ENCODE peak calls at places on chromosome 6, in ten cellular contexts. H is BE2C, Z is neural crest cell, R is astrocyte of the spinal cord, K is heart right ventricle, N is K562, D is kidney epithelial cell, I is psoas muscle, T is RWPE2, Y is upper lobe of right lung. W is an unnamed sample.

GRCh38 chr6:20826378-20826777 is 292.1 kb downstream of the CDKAL1 start:
- DNase-seq in K (no peak), I (no peak), H (no peak), Z (no peak), D (no peak), Y (no peak), T (no peak), N (peak; percentile 38), R (peak; percentile 54), W (no peak)

GRCh38 chr6:56816393-56816792 is 138.5 kb upstream of the BEND6 start:
- DNase-seq in D (no peak), T (no peak), R (no peak), H (no peak), Z (no peak), I (no peak), Y (no peak), K (no peak), N (no peak), W (no peak)

GRCh38 chr6:53048431-53049195 is 16.6 kb upstream of the FBXO9 start:
- DNase-seq in K (no peak), T (no peak), N (no peak), I (no peak), Y (no peak), R (peak; percentile 91), D (no peak), Z (no peak), H (no peak), W (no peak)

GRCh38 chr6:130720076-130720475 is 107.1 kb upstream of the SMLR1 start:
- DNase-seq in N (no peak), I (no peak), T (no peak), K (no peak), D (no peak), H (no peak), Y (no peak), R (no peak), Z (no peak), W (no peak)

GRCh38 chr6:54579011-54579410 is 267.6 kb upstream of the FAM83B start:
- DNase-seq in R (no peak), K (no peak), I (no peak), N (no peak), T (no peak), Y (no peak), H (no peak), D (peak; percentile 43), Z (peak; percentile 1), W (no peak)

GRCh38 chr6:51489133-51489532 is 598.3 kb downstream of the PKHD1 start:
- DNase-seq in D (no peak), I (no peak), H (peak; percentile 19), Z (no peak), N (no peak), K (no peak), T (no peak), Y (no peak), R (no peak), W (no peak)

GRCh38 chr6:21270501-21271290 is 322.9 kb upstream of the SOX4 start:
- DNase-seq in R (no peak), D (no peak), Z (no peak), Y (no peak), H (no peak), K (no peak), I (no peak), N (no peak), T (no peak), W (no peak)

GRCh38 chr6:10350720-10351119 is 64.2 kb downstream of the TFAP2A start:
- DNase-seq in I (no peak), R (no peak), T (no peak), Z (no peak), H (no peak), K (no peak), Y (no peak), N (no peak), D (no peak), W (no peak)

GRCh38 chr6:135759831-135760230 is 91.7 kb upstream of the PDE7B start:
- DNase-seq in Y (no peak), D (no peak), T (no peak), Z (no peak), K (no peak), H (no peak), R (peak; percentile 35), I (no peak), N (no peak), W (no peak)

GRCh38 chr6:97947841-97948240 is 664.8 kb upstream of the MMS22L start:
- DNase-seq in I (no peak), Z (no peak), R (peak; percentile 87), K (peak; percentile 58), H (peak; percentile 19), T (peak; percentile 89), N (no peak), D (peak; percentile 95), Y (no peak), W (no peak)

GRCh38 chr6:6251555-6252280 is 68.7 kb downstream of the F13A1 start:
- DNase-seq in N (no peak), Y (no peak), K (no peak), Z (no peak), T (no peak), I (no peak), H (no peak), D (no peak), R (no peak), W (no peak)

GRCh38 chr6:108570518-108570917 is 9.8 kb downstream of the FOXO3 start:
- DNase-seq in N (no peak), Y (no peak), T (no peak), Z (no peak), D (no peak), R (peak; percentile 40), H (no peak), I (no peak), K (no peak), W (no peak)
- TF ChIP-seq CTCF in N (peak; percentile 24), Y (no peak), T (peak; percentile 17), Z (no peak), D (peak; percentile 3), R (peak; percentile 9), H (no peak), I (no peak), K (no peak), W (no peak)

GRCh38 chr6:92779758-92780157 is 639.6 kb downstream of the EPHA7 start:
- DNase-seq in K (peak; percentile 7), D (peak; percentile 56), H (peak; percentile 80), Z (no peak), T (peak; percentile 73), I (no peak), Y (no peak), N (no peak), R (peak; percentile 79), W (no peak)

GRCh38 chr6:92777146-92777740 is 642.1 kb downstream of the EPHA7 start:
- DNase-seq in D (peak; percentile 26), Y (no peak), R (peak; percentile 53), N (no peak), H (no peak), K (no peak), I (no peak), T (no peak), Z (no peak), W (no peak)
- TF ChIP-seq CTCF in D (peak; percentile 70), Y (peak; percentile 38), R (peak; percentile 69), N (no peak), H (peak; percentile 81), K (peak; percentile 37), I (peak; percentile 7), T (peak; percentile 84), Z (peak; percentile 80), W (peak; percentile 65)

DNA sequence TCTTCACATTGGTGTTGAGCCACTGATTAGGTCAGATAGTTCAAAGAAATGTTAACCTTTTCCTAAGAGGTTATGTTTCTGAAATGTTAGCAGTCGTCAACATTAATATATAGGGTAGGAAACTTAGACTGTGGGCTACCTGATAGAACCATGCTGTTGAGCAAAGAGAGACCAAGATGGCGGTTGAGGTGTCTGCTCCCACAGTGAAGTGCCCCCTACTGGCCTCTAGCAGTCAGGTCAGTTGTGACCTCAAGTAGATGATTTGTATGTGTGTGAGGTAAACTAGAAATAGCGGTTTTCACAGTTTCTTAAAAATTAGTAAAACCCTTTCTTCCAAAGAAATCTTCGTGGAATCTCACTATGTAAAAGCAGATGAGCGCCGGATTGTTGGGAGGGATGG is 40.3 kb downstream of the MTHFD1L start:
- DNase-seq in D (no peak), I (no peak), Z (no peak), Y (no peak), N (peak; percentile 44), R (no peak), H (no peak), K (no peak), T (no peak), W (no peak)
- TF ChIP-seq CTCF in D (peak; percentile 36), I (peak; percentile 3), Z (peak; percentile 38), Y (peak; percentile 25), N (peak; percentile 61), R (peak; percentile 44), H (peak; percentile 45), K (no peak), T (peak; percentile 20), W (peak; percentile 17)

GRCh38 chr6:14267885-14268660 is 150.5 kb downstream of the CD83 start:
- DNase-seq in R (no peak), H (no peak), D (no peak), K (no peak), T (no peak), N (no peak), Z (no peak), Y (no peak), I (no peak), W (no peak)

GRCh38 chr6:14263881-14264424 is 146.4 kb downstream of the CD83 start:
- DNase-seq in D (no peak), Z (no peak), H (no peak), Y (no peak), K (no peak), R (no peak), I (no peak), T (no peak), N (no peak), W (no peak)

GRCh38 chr6:14269434-14269833 is 151.9 kb downstream of the CD83 start:
- DNase-seq in K (no peak), I (no peak), R (no peak), Y (no peak), H (no peak), T (no peak), N (no peak), Z (no peak), D (no peak), W (no peak)

GRCh38 chr6:14266266-14266665 is 148.7 kb downstream of the CD83 start:
- DNase-seq in Z (no peak), K (no peak), D (no peak), N (no peak), T (no peak), H (no peak), I (no peak), Y (no peak), R (no peak), W (no peak)

DNA sequence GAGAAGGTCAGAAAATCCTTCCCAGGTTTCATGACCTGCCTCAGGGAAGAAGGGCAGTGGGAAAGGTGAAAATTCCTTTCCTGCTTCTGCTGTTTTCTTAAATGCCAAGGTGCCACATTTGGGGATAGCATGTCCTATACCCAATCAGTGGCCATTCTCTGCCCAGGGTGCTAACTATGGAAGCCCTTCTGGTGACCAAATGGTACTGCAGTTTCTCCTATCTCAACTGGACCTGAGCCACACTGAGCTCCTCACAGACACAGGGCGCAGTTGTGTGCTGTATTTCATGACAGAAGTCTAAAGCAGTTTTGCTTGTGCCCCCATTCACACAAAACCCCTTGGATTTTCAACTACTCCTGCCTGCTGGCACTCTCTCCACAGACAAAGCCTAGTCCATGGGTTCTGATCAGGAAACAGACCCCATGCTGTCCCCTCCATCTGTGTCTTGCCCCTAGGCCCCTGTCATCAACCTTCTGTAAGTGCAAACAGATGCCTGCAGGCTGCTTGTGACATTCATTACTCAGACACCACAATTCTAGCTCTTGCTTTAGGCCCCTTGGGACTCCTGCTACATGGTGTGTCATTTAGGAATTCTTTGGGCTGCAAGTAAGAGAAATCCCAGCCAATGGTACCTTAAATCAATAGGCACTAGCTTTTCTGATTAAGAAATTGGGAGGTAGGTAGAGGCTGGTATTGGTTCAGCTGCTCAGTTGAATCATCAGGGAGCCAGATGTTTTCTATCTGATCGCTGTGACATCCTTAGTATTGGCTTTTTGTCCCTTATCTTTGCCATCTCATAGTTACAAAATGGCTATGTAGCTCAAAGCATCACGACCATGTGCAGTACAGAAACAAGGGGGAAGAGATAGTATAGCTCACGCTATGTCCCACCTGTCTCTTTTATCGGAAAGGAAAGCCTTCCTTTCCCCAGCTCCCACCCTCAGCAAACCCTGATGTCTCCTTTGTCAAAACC is 147.8 kb downstream of the CD83 start:
- DNase-seq in T (no peak), Y (no peak), N (no peak), D (no peak), Z (no peak), I (no peak), H (peak; percentile 20), R (no peak), K (no peak), W (no peak)
- TF ChIP-seq CTCF in T (no peak), Y (no peak), N (no peak), D (no peak), Z (no peak), I (no peak), H (peak; percentile 28), R (no peak), K (no peak), W (no peak)